ENCODE peak calls at places on chromosome 9, in nine cellular contexts. Y is heart right ventricle; Q is astrocyte of the spinal cord; F is uterus; J is stimulated activated CD8-positive, alpha-beta memory T cell treated with anti-CD3 and anti-CD28 coated beads, Interleukin-2, amount 100 ng/mL, for 1 hour; X is kidney tubule cell; G is NCI-H1694 treated with DMSO at 0.1 percent for 48 hours; O is stimulated activated CD4-positive, alpha-beta T cell treated with anti-CD3 and anti-CD28 coated beads, Interleukin-12 subunit alpha, Interleukin-12 subunit beta, amount 100 ng/mL, for 48 hours; R is heart left ventricle. U is an unnamed sample.

GRCh38 chr9:128053560-128053959 is 13.6 kb downstream of the NAIF1 start:
- DNase-seq in Y (no peak), O (no peak), Q (no peak), J (no peak), X (no peak), R (peak), G (no peak), F (no peak), U (no peak)

GRCh38 chr9:13461588-13461987 is 182.1 kb upstream of the MPDZ start:
- DNase-seq in Y (no peak), F (no peak), X (no peak), J (no peak), R (no peak), G (peak), Q (no peak), O (no peak), U (no peak)

GRCh38 chr9:127987103-127987614 is 6.4 kb upstream of the EEIG1 start:
- DNase-seq in Q (peak), F (no peak), G (no peak), R (peak), Y (peak), O (no peak), J (no peak), X (peak), U (no peak)

GRCh38 chr9:133420392-133420827 is 1.8 kb upstream of the ADAMTS13 start:
- DNase-seq in G (no peak), J (no peak), Y (no peak), Q (no peak), R (no peak), F (no peak), X (no peak), O (no peak), U (no peak)

GRCh38 chr9:15824310-15824709 is 271.5 kb downstream of the CCDC171 start:
- DNase-seq in R (no peak), Q (peak), F (no peak), X (peak), G (no peak), Y (no peak), J (no peak), O (no peak), U (no peak)

GRCh38 chr9:994005-994404 is 17.6 kb downstream of the DMRT3 start:
- DNase-seq in R (no peak), G (no peak), Y (no peak), O (no peak), F (no peak), Q (no peak), X (no peak), J (no peak), U (no peak)

GRCh38 chr9:34227445-34227844 is 48.6 kb downstream of the UBAP1 start:
- DNase-seq in R (no peak), G (no peak), O (no peak), J (no peak), F (no peak), X (no peak), Y (no peak), Q (peak), U (no peak)

GRCh38 chr9:116479145-116479544 is 208.0 kb upstream of the TRIM32 start:
- DNase-seq in Y (no peak), G (no peak), J (no peak), Q (no peak), R (no peak), X (no peak), F (no peak), O (no peak), U (no peak)

GRCh38 chr9:127123239-127123935 is 952 bp upstream of the ANGPTL2 start:
- DNase-seq in G (peak), Y (no peak), F (peak), R (no peak), O (no peak), Q (no peak), X (peak), J (no peak), U (peak)

GRCh38 chr9:111271047-111271446 is 59.0 kb downstream of the OR2K2 start:
- DNase-seq in F (no peak), Q (no peak), R (no peak), X (no peak), O (no peak), Y (no peak), J (no peak), G (no peak), U (no peak)

GRCh38 chr9:110015759-110016158 is 192.2 kb downstream of the C9orf152 start:
- DNase-seq in O (no peak), Y (no peak), G (no peak), F (no peak), J (no peak), X (peak), R (no peak), Q (peak), U (no peak)

GRCh38 chr9:14992516-14992915 is 82.3 kb upstream of the FREM1 start:
- DNase-seq in Y (no peak), G (peak), F (no peak), O (no peak), J (no peak), X (no peak), R (no peak), Q (peak), U (no peak)

GRCh38 chr9:97848582-97849237 is 4.3 kb upstream of the FOXE1 start:
- DNase-seq in O (no peak), X (no peak), G (no peak), Y (peak), R (no peak), Q (no peak), J (no peak), F (no peak), U (no peak)

GRCh38 chr9:21078702-21079101 is 960 bp upstream of the IFNB1 start:
- DNase-seq in Q (no peak), J (no peak), G (no peak), O (no peak), F (no peak), X (peak), Y (no peak), R (no peak), U (no peak)

GRCh38 chr9:129458155-129458661 is 162.7 kb downstream of the C9orf50 start:
- DNase-seq in J (no peak), F (peak), X (no peak), Q (no peak), G (no peak), R (no peak), O (no peak), Y (peak), U (no peak)

GRCh38 chr9:29397148-29397547 is 1823.9 kb upstream of the C9orf72 start:
- DNase-seq in F (no peak), J (no peak), O (no peak), X (no peak), Q (no peak), R (no peak), G (no peak), Y (no peak), U (no peak)

GRCh38 chr9:70053864-70054263 is 10.2 kb downstream of the MAMDC2 start:
- DNase-seq in Q (no peak), R (no peak), X (peak), O (no peak), G (peak), F (no peak), Y (no peak), J (no peak), U (no peak)

GRCh38 chr9:87613265-87614111 is 112.4 kb upstream of the CTSL start:
- DNase-seq in Y (no peak), X (peak), G (no peak), F (no peak), Q (peak), J (no peak), R (no peak), O (no peak), U (no peak)

GRCh38 chr9:116901260-116901659 is 214.2 kb downstream of the TRIM32 start:
- DNase-seq in J (no peak), X (peak), F (no peak), O (no peak), R (no peak), Q (no peak), G (no peak), Y (no peak), U (no peak)